ENCODE peak calls at places on chromosomes 11 and 22, in eight cellular contexts. One of them, this sample, is unnamed.

GRCh38 chr11:46260161-46260560 is 17.3 kb upstream of the CREB3L1 start:
- DNase-seq in lower lobe of right lung: no peak
- DNase-seq in astrocyte of the spinal cord: no peak
- DNase-seq in retinal pigment epithelial cell: no peak
- DNase-seq in MM.1S: no peak
- DNase-seq in dorsolateral prefrontal cortex: no peak
- DNase-seq in tibial artery: peak; percentile 17
- DNase-seq in NB4: no peak
- DNase-seq in this sample: no peak

GRCh38 chr11:103532133-103532788 is 423.0 kb downstream of the DYNC2H1 start:
- DNase-seq in lower lobe of right lung: no peak
- DNase-seq in astrocyte of the spinal cord: peak; percentile 72
- DNase-seq in retinal pigment epithelial cell: no peak
- DNase-seq in MM.1S: no peak
- DNase-seq in dorsolateral prefrontal cortex: no peak
- DNase-seq in tibial artery: no peak
- DNase-seq in NB4: no peak
- DNase-seq in this sample: peak; percentile 69

GRCh38 chr11:14892036-14892556 is at the start of gene CYP2R1:
- DNase-seq in lower lobe of right lung: peak; percentile 97
- DNase-seq in astrocyte of the spinal cord: peak; percentile 98
- DNase-seq in retinal pigment epithelial cell: peak; percentile 93
- DNase-seq in MM.1S: peak; percentile 99
- DNase-seq in dorsolateral prefrontal cortex: peak; percentile 94
- DNase-seq in tibial artery: peak; percentile 97
- DNase-seq in NB4: peak; percentile 98
- DNase-seq in this sample: peak; percentile 99

GRCh38 chr11:59666969-59667368 is 1.9 kb downstream of the PATL1 start:
- DNase-seq in lower lobe of right lung: no peak
- DNase-seq in astrocyte of the spinal cord: peak; percentile 4
- DNase-seq in retinal pigment epithelial cell: no peak
- DNase-seq in MM.1S: no peak
- DNase-seq in dorsolateral prefrontal cortex: no peak
- DNase-seq in tibial artery: no peak
- DNase-seq in NB4: peak; percentile 13
- DNase-seq in this sample: peak; percentile 30

GRCh38 chr11:28871090-28871489 is 762.9 kb downstream of the METTL15 start:
- DNase-seq in lower lobe of right lung: no peak
- DNase-seq in astrocyte of the spinal cord: no peak
- DNase-seq in retinal pigment epithelial cell: no peak
- DNase-seq in MM.1S: no peak
- DNase-seq in dorsolateral prefrontal cortex: no peak
- DNase-seq in tibial artery: no peak
- DNase-seq in NB4: no peak
- DNase-seq in this sample: no peak

GRCh38 chr11:44034639-44035038 is 13.1 kb upstream of the ACCSL start:
- DNase-seq in lower lobe of right lung: no peak
- DNase-seq in astrocyte of the spinal cord: no peak
- DNase-seq in retinal pigment epithelial cell: no peak
- DNase-seq in MM.1S: no peak
- DNase-seq in dorsolateral prefrontal cortex: no peak
- DNase-seq in tibial artery: no peak
- DNase-seq in NB4: no peak
- DNase-seq in this sample: no peak

GRCh38 chr11:75480890-75481190 is 44.9 kb downstream of the GDPD5 start:
- DNase-seq in lower lobe of right lung: no peak
- DNase-seq in astrocyte of the spinal cord: no peak
- DNase-seq in retinal pigment epithelial cell: no peak
- DNase-seq in MM.1S: no peak
- DNase-seq in dorsolateral prefrontal cortex: no peak
- DNase-seq in tibial artery: no peak
- DNase-seq in NB4: no peak
- DNase-seq in this sample: no peak

GRCh38 chr11:117686711-117687110 is 110.3 kb downstream of the DSCAML1 start:
- DNase-seq in lower lobe of right lung: no peak
- DNase-seq in astrocyte of the spinal cord: no peak
- DNase-seq in retinal pigment epithelial cell: no peak
- DNase-seq in MM.1S: no peak
- DNase-seq in dorsolateral prefrontal cortex: no peak
- DNase-seq in tibial artery: no peak
- DNase-seq in NB4: no peak
- DNase-seq in this sample: no peak

GRCh38 chr11:124892131-124892530 is 5.5 kb downstream of the ROBO4 start:
- DNase-seq in lower lobe of right lung: no peak
- DNase-seq in astrocyte of the spinal cord: no peak
- DNase-seq in retinal pigment epithelial cell: no peak
- DNase-seq in MM.1S: no peak
- DNase-seq in dorsolateral prefrontal cortex: no peak
- DNase-seq in tibial artery: no peak
- DNase-seq in NB4: no peak
- DNase-seq in this sample: no peak

GRCh38 chr11:2551131-2551530 is 106.3 kb downstream of the KCNQ1 start:
- DNase-seq in lower lobe of right lung: no peak
- DNase-seq in astrocyte of the spinal cord: no peak
- DNase-seq in retinal pigment epithelial cell: no peak
- DNase-seq in MM.1S: no peak
- DNase-seq in dorsolateral prefrontal cortex: peak; percentile 20
- DNase-seq in tibial artery: peak; percentile 48
- DNase-seq in NB4: no peak
- DNase-seq in this sample: no peak

GRCh38 chr22:48628891-48629559 is 1198.6 kb downstream of the BRD1 start:
- DNase-seq in lower lobe of right lung: no peak
- DNase-seq in astrocyte of the spinal cord: no peak
- DNase-seq in retinal pigment epithelial cell: no peak
- DNase-seq in MM.1S: no peak
- DNase-seq in dorsolateral prefrontal cortex: no peak
- DNase-seq in tibial artery: no peak
- DNase-seq in NB4: no peak
- DNase-seq in this sample: no peak

GRCh38 chr11:62732830-62733229 is 4.5 kb downstream of the TTC9C start:
- DNase-seq in lower lobe of right lung: no peak
- DNase-seq in astrocyte of the spinal cord: peak; percentile 29
- DNase-seq in retinal pigment epithelial cell: no peak
- DNase-seq in MM.1S: peak; percentile 34
- DNase-seq in dorsolateral prefrontal cortex: no peak
- DNase-seq in tibial artery: no peak
- DNase-seq in NB4: peak; percentile 59
- DNase-seq in this sample: no peak

GRCh38 chr22:38034278-38034882 is 22.8 kb upstream of the PICK1 start:
- DNase-seq in lower lobe of right lung: peak; percentile 76
- DNase-seq in astrocyte of the spinal cord: peak; percentile 88
- DNase-seq in retinal pigment epithelial cell: peak; percentile 75
- DNase-seq in MM.1S: no peak
- DNase-seq in dorsolateral prefrontal cortex: peak; percentile 86
- DNase-seq in tibial artery: peak; percentile 82
- DNase-seq in NB4: peak; percentile 96
- DNase-seq in this sample: peak; percentile 89

GRCh38 chr22:32722441-32722840 is 79.1 kb upstream of the TIMP3 start:
- DNase-seq in lower lobe of right lung: no peak
- DNase-seq in astrocyte of the spinal cord: no peak
- DNase-seq in retinal pigment epithelial cell: no peak
- DNase-seq in MM.1S: no peak
- DNase-seq in dorsolateral prefrontal cortex: no peak
- DNase-seq in tibial artery: peak; percentile 79
- DNase-seq in NB4: no peak
- DNase-seq in this sample: no peak

GRCh38 chr22:32720924-32721323 is 80.6 kb upstream of the TIMP3 start:
- DNase-seq in lower lobe of right lung: no peak
- DNase-seq in astrocyte of the spinal cord: peak; percentile 93
- DNase-seq in retinal pigment epithelial cell: no peak
- DNase-seq in MM.1S: no peak
- DNase-seq in dorsolateral prefrontal cortex: no peak
- DNase-seq in tibial artery: no peak
- DNase-seq in NB4: no peak
- DNase-seq in this sample: peak; percentile 87

GRCh38 chr22:32723632-32724031 is 77.9 kb upstream of the TIMP3 start:
- DNase-seq in lower lobe of right lung: peak; percentile 85
- DNase-seq in astrocyte of the spinal cord: peak; percentile 96
- DNase-seq in retinal pigment epithelial cell: peak; percentile 99
- DNase-seq in MM.1S: peak; percentile 89
- DNase-seq in dorsolateral prefrontal cortex: no peak
- DNase-seq in tibial artery: peak; percentile 89
- DNase-seq in NB4: peak; percentile 96
- DNase-seq in this sample: peak; percentile 93

GRCh38 chr22:32725369-32725988 is 76.0 kb upstream of the TIMP3 start:
- DNase-seq in lower lobe of right lung: no peak
- DNase-seq in astrocyte of the spinal cord: no peak
- DNase-seq in retinal pigment epithelial cell: no peak
- DNase-seq in MM.1S: no peak
- DNase-seq in dorsolateral prefrontal cortex: no peak
- DNase-seq in tibial artery: no peak
- DNase-seq in NB4: no peak
- DNase-seq in this sample: no peak

DNA sequence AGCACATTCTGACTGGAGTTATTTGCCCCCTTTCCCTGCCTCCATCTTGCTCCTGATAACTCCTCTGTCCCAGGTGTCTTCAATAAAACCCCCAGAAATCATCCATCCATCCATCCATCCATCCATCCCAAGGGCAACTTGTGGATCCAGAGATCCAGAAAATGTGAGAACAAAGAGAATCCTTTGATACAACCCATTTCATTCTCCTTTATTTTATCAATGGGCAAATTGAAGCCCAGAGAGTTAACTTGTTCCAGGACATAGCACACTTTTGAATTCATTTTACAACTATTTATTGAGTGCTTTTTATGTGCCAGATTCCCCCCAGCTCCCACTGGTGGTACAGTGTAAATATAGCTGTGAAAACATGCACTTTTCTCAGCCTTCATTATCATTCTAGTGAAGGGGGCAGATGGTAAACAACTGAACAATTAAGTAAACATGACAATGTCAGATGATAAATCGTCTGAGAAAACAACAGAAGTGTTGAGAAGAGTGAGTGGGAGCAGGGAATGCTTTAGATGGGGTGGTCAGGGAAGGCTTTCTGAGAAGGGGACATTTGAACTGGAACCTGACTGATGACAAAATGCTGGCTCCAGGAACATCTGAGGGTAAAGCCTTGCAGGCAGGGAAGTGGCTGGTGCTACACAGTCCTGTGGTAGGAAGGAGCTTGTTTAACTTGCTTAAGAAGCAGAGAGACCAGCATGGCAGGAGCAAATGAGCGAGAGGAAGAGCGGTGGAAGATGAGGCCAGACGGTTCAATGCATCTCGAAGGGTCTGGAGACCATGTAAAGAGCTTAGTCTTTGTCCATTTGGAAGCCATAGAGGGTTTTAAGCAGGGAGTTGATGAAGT is 80.0 kb upstream of the TIMP3 start:
- DNase-seq in lower lobe of right lung: no peak
- DNase-seq in astrocyte of the spinal cord: no peak
- DNase-seq in retinal pigment epithelial cell: no peak
- DNase-seq in MM.1S: no peak
- DNase-seq in dorsolateral prefrontal cortex: no peak
- DNase-seq in tibial artery: no peak
- DNase-seq in NB4: no peak
- DNase-seq in this sample: no peak
- TF ChIP-seq CTCF in lower lobe of right lung: no peak
- TF ChIP-seq CTCF in astrocyte of the spinal cord: no peak
- TF ChIP-seq CTCF in retinal pigment epithelial cell: no peak
- TF ChIP-seq CTCF in MM.1S: no peak
- TF ChIP-seq CTCF in dorsolateral prefrontal cortex: no peak
- TF ChIP-seq CTCF in tibial artery: no peak
- TF ChIP-seq CTCF in NB4: no peak
- TF ChIP-seq CTCF in this sample: no peak

GRCh38 chr11:41613321-41613720 is 153.9 kb upstream of the LRRC4C start:
- DNase-seq in lower lobe of right lung: no peak
- DNase-seq in astrocyte of the spinal cord: peak; percentile 4
- DNase-seq in retinal pigment epithelial cell: no peak
- DNase-seq in MM.1S: no peak
- DNase-seq in dorsolateral prefrontal cortex: no peak
- DNase-seq in tibial artery: no peak
- DNase-seq in NB4: no peak
- DNase-seq in this sample: no peak
- H3K4me3 ChIP-seq in lower lobe of right lung: no peak overlapping the region
- H3K4me3 ChIP-seq in astrocyte of the spinal cord: no peak overlapping the region
- H3K4me3 ChIP-seq in retinal pigment epithelial cell: no peak overlapping the region
- H3K4me3 ChIP-seq in MM.1S: no peak overlapping the region
- H3K4me3 ChIP-seq in dorsolateral prefrontal cortex: no peak overlapping the region
- H3K4me3 ChIP-seq in tibial artery: no peak overlapping the region
- H3K4me3 ChIP-seq in NB4: no peak overlapping the region
- H3K4me3 ChIP-seq in this sample: no peak overlapping the region

GRCh38 chr22:46504586-46504985 is 32.8 kb downstream of the CELSR1 start:
- DNase-seq in lower lobe of right lung: no peak
- DNase-seq in astrocyte of the spinal cord: no peak
- DNase-seq in retinal pigment epithelial cell: no peak
- DNase-seq in MM.1S: no peak
- DNase-seq in dorsolateral prefrontal cortex: no peak
- DNase-seq in tibial artery: no peak
- DNase-seq in NB4: no peak
- DNase-seq in this sample: no peak

GRCh38 chr22:46502346-46502745 is 35.1 kb downstream of the CELSR1 start:
- DNase-seq in lower lobe of right lung: no peak
- DNase-seq in astrocyte of the spinal cord: no peak
- DNase-seq in retinal pigment epithelial cell: no peak
- DNase-seq in MM.1S: no peak
- DNase-seq in dorsolateral prefrontal cortex: no peak
- DNase-seq in tibial artery: no peak
- DNase-seq in NB4: no peak
- DNase-seq in this sample: no peak

GRCh38 chr22:46500201-46500600 is 37.2 kb downstream of the CELSR1 start:
- DNase-seq in lower lobe of right lung: no peak
- DNase-seq in astrocyte of the spinal cord: no peak
- DNase-seq in retinal pigment epithelial cell: no peak
- DNase-seq in MM.1S: no peak
- DNase-seq in dorsolateral prefrontal cortex: no peak
- DNase-seq in tibial artery: no peak
- DNase-seq in NB4: no peak
- DNase-seq in this sample: no peak

GRCh38 chr22:46501701-46502100 is 35.7 kb downstream of the CELSR1 start:
- DNase-seq in lower lobe of right lung: no peak
- DNase-seq in astrocyte of the spinal cord: peak; percentile 83
- DNase-seq in retinal pigment epithelial cell: peak; percentile 56
- DNase-seq in MM.1S: no peak
- DNase-seq in dorsolateral prefrontal cortex: no peak
- DNase-seq in tibial artery: no peak
- DNase-seq in NB4: peak; percentile 51
- DNase-seq in this sample: peak; percentile 26

DNA sequence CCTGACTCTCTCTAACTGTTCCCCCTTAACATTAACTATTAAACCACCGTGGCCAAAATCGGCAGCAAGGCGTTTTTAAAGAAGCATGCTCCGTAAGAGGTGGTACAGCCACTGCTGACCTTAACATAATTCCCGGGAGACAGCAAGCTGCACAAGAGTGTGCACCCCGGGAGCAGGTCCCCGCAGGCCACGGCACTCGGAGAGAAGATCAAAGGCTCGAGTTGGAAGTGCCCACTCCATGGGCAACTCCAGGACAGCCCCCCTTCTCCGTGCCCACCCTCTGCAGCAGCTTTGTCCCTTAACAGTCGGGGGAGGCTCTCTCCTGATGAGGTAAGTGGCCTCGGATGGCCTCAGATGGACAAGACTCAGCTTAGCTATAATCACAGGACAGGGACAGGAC is 34.6 kb downstream of the CELSR1 start:
- DNase-seq in lower lobe of right lung: no peak
- DNase-seq in astrocyte of the spinal cord: no peak
- DNase-seq in retinal pigment epithelial cell: no peak
- DNase-seq in MM.1S: no peak
- DNase-seq in dorsolateral prefrontal cortex: no peak
- DNase-seq in tibial artery: no peak
- DNase-seq in NB4: no peak
- DNase-seq in this sample: no peak
- TF ChIP-seq CTCF in lower lobe of right lung: no peak
- TF ChIP-seq CTCF in astrocyte of the spinal cord: no peak
- TF ChIP-seq CTCF in retinal pigment epithelial cell: no peak
- TF ChIP-seq CTCF in MM.1S: no peak
- TF ChIP-seq CTCF in dorsolateral prefrontal cortex: no peak
- TF ChIP-seq CTCF in tibial artery: no peak
- TF ChIP-seq CTCF in NB4: no peak
- TF ChIP-seq CTCF in this sample: no peak

GRCh38 chr11:66958232-66958955 is at the start of gene PC:
- DNase-seq in lower lobe of right lung: peak; percentile 100
- DNase-seq in astrocyte of the spinal cord: peak; percentile 100
- DNase-seq in retinal pigment epithelial cell: peak; percentile 100
- DNase-seq in MM.1S: peak; percentile 15
- DNase-seq in dorsolateral prefrontal cortex: peak; percentile 100
- DNase-seq in tibial artery: peak; percentile 100
- DNase-seq in NB4: peak; percentile 100
- DNase-seq in this sample: peak; percentile 100
- H3K4me3 ChIP-seq in lower lobe of right lung: peak within 1 kb of the TSS; percentile 72
- H3K4me3 ChIP-seq in astrocyte of the spinal cord: peak within 1 kb of the TSS; percentile 48
- H3K4me3 ChIP-seq in retinal pigment epithelial cell: peak within 1 kb of the TSS; percentile 51
- H3K4me3 ChIP-seq in MM.1S: no peak within 1 kb of the TSS
- H3K4me3 ChIP-seq in dorsolateral prefrontal cortex: peak within 1 kb of the TSS; percentile 65
- H3K4me3 ChIP-seq in tibial artery: peak within 1 kb of the TSS; percentile 70
- H3K4me3 ChIP-seq in NB4: peak within 1 kb of the TSS; percentile 46
- H3K4me3 ChIP-seq in this sample: peak within 1 kb of the TSS; percentile 70